ENCODE peak calls at places on chromosome 1, in four cellular contexts. One of them, this sample, is unnamed.

GRCh38 chr1:109148838-109149555 is 35.1 kb downstream of the ELAPOR1 start:
- DNase-seq in GM10248: no peak
- DNase-seq in Caki2: no peak
- DNase-seq in naive B cell: no peak
- DNase-seq in this sample: no peak

GRCh38 chr1:26991310-26992116 is 2.0 kb upstream of the TRNP1 start:
- DNase-seq in Caki2: peak; percentile 96
- DNase-seq in GM10248: peak; percentile 56
- DNase-seq in naive B cell: no peak
- DNase-seq in this sample: no peak

GRCh38 chr1:8169364-8170058 is 143.4 kb upstream of the ERRFI1 start:
- DNase-seq in Caki2: peak; percentile 94
- DNase-seq in naive B cell: no peak
- DNase-seq in GM10248: peak; percentile 69
- DNase-seq in this sample: peak; percentile 85

GRCh38 chr1:224541901-224542610 is 74.1 kb upstream of the CNIH3 start:
- DNase-seq in Caki2: no peak
- DNase-seq in GM10248: no peak
- DNase-seq in naive B cell: no peak
- DNase-seq in this sample: no peak

GRCh38 chr1:148308832-148309458 is 156.9 kb upstream of the NBPF11 start:
- DNase-seq in naive B cell: no peak
- DNase-seq in Caki2: no peak
- DNase-seq in GM10248: no peak
- DNase-seq in this sample: no peak

GRCh38 chr1:226870323-226871046 is at the start of gene PSEN2:
- DNase-seq in GM10248: peak; percentile 88
- DNase-seq in naive B cell: peak; percentile 70
- DNase-seq in Caki2: peak; percentile 72
- DNase-seq in this sample: peak; percentile 86

GRCh38 chr1:80083892-80084291 is 1077.4 kb upstream of the ADGRL4 start:
- DNase-seq in Caki2: no peak
- DNase-seq in GM10248: no peak
- DNase-seq in naive B cell: no peak
- DNase-seq in this sample: no peak

GRCh38 chr1:175620380-175620779 is 123.0 kb downstream of the TNR start:
- DNase-seq in naive B cell: no peak
- DNase-seq in GM10248: no peak
- DNase-seq in Caki2: no peak
- DNase-seq in this sample: no peak

GRCh38 chr1:207619833-207620572 is 24.9 kb upstream of the CR1L start:
- DNase-seq in naive B cell: peak; percentile 18
- DNase-seq in Caki2: peak; percentile 50
- DNase-seq in GM10248: peak; percentile 43
- DNase-seq in this sample: peak; percentile 68

GRCh38 chr1:41936107-41936506 is 17.4 kb upstream of the HIVEP3 start:
- DNase-seq in Caki2: peak; percentile 51
- DNase-seq in naive B cell: no peak
- DNase-seq in GM10248: no peak
- DNase-seq in this sample: no peak

GRCh38 chr1:30763654-30764248 is 6.2 kb upstream of the LAPTM5 start:
- DNase-seq in GM10248: no peak
- DNase-seq in Caki2: no peak
- DNase-seq in naive B cell: no peak
- DNase-seq in this sample: no peak

This sample was measured in MM.1S.